ENCODE peak calls at places on chromosome 20, in seven cellular contexts. One of them, this sample, is unnamed.

GRCh38 chr20:31497838-31498540 is 16.3 kb upstream of the HM13 start:
- DNase-seq in stomach: no peak
- DNase-seq in tibial nerve: no peak
- DNase-seq in HFF-Myc: no peak
- DNase-seq in foreskin fibroblast: peak; percentile 35
- DNase-seq in kidney epithelial cell: no peak
- DNase-seq in coronary artery: no peak
- DNase-seq in this sample: no peak

GRCh38 chr20:57473246-57474042 is 51.5 kb downstream of the CTCFL start:
- DNase-seq in coronary artery: peak; percentile 61
- DNase-seq in kidney epithelial cell: no peak
- DNase-seq in HFF-Myc: no peak
- DNase-seq in tibial nerve: no peak
- DNase-seq in foreskin fibroblast: peak; percentile 16
- DNase-seq in stomach: no peak
- DNase-seq in this sample: no peak

GRCh38 chr20:7285918-7286556 is 518.6 kb downstream of the BMP2 start:
- DNase-seq in HFF-Myc: peak; percentile 61
- DNase-seq in foreskin fibroblast: peak; percentile 90
- DNase-seq in tibial nerve: peak; percentile 71
- DNase-seq in coronary artery: peak; percentile 75
- DNase-seq in stomach: peak; percentile 79
- DNase-seq in kidney epithelial cell: peak; percentile 65
- DNase-seq in this sample: peak; percentile 73

GRCh38 chr20:1905693-1906092 is 10.5 kb downstream of the SIRPA start:
- DNase-seq in HFF-Myc: no peak
- DNase-seq in foreskin fibroblast: no peak
- DNase-seq in tibial nerve: no peak
- DNase-seq in kidney epithelial cell: no peak
- DNase-seq in stomach: no peak
- DNase-seq in coronary artery: no peak
- DNase-seq in this sample: no peak

GRCh38 chr20:53748821-53749402 is 155.3 kb upstream of the ZNF217 start:
- DNase-seq in HFF-Myc: no peak
- DNase-seq in tibial nerve: no peak
- DNase-seq in stomach: no peak
- DNase-seq in coronary artery: no peak
- DNase-seq in foreskin fibroblast: peak; percentile 74
- DNase-seq in kidney epithelial cell: peak; percentile 86
- DNase-seq in this sample: peak; percentile 77

GRCh38 chr20:37954626-37955025 is 51.7 kb downstream of the VSTM2L start:
- DNase-seq in foreskin fibroblast: no peak
- DNase-seq in stomach: no peak
- DNase-seq in HFF-Myc: no peak
- DNase-seq in coronary artery: no peak
- DNase-seq in tibial nerve: no peak
- DNase-seq in kidney epithelial cell: no peak
- DNase-seq in this sample: no peak

GRCh38 chr20:62872184-62872862 is 10.7 kb upstream of the TCFL5 start:
- DNase-seq in kidney epithelial cell: no peak
- DNase-seq in tibial nerve: no peak
- DNase-seq in coronary artery: no peak
- DNase-seq in stomach: no peak
- DNase-seq in HFF-Myc: no peak
- DNase-seq in foreskin fibroblast: no peak
- DNase-seq in this sample: no peak

GRCh38 chr20:49482621-49483017 is at the start of gene KCNB1:
- DNase-seq in foreskin fibroblast: peak; percentile 59
- DNase-seq in tibial nerve: peak; percentile 30
- DNase-seq in coronary artery: peak; percentile 77
- DNase-seq in HFF-Myc: no peak
- DNase-seq in stomach: peak; percentile 42
- DNase-seq in kidney epithelial cell: no peak
- DNase-seq in this sample: no peak

GRCh38 chr20:37347347-37347823 is 1.4 kb downstream of the SRC start:
- DNase-seq in foreskin fibroblast: no peak
- DNase-seq in kidney epithelial cell: no peak
- DNase-seq in stomach: no peak
- DNase-seq in coronary artery: peak; percentile 31
- DNase-seq in HFF-Myc: no peak
- DNase-seq in tibial nerve: no peak
- DNase-seq in this sample: no peak

GRCh38 chr20:19265646-19266374 is 53.4 kb downstream of the SLC24A3 start:
- DNase-seq in tibial nerve: no peak
- DNase-seq in stomach: no peak
- DNase-seq in HFF-Myc: no peak
- DNase-seq in coronary artery: peak; percentile 17
- DNase-seq in kidney epithelial cell: no peak
- DNase-seq in foreskin fibroblast: no peak
- DNase-seq in this sample: no peak

GRCh38 chr20:14644698-14645097 is 307.3 kb upstream of the FLRT3 start:
- DNase-seq in tibial nerve: no peak
- DNase-seq in HFF-Myc: no peak
- DNase-seq in stomach: no peak
- DNase-seq in foreskin fibroblast: no peak
- DNase-seq in kidney epithelial cell: no peak
- DNase-seq in coronary artery: no peak
- DNase-seq in this sample: no peak

GRCh38 chr20:33569290-33570094 is 79.6 kb downstream of the CBFA2T2 start:
- DNase-seq in stomach: no peak
- DNase-seq in kidney epithelial cell: no peak
- DNase-seq in HFF-Myc: no peak
- DNase-seq in tibial nerve: no peak
- DNase-seq in foreskin fibroblast: no peak
- DNase-seq in coronary artery: no peak
- DNase-seq in this sample: no peak

GRCh38 chr20:2455771-2456497 is 14.7 kb downstream of the SNRPB start:
- DNase-seq in kidney epithelial cell: no peak
- DNase-seq in tibial nerve: no peak
- DNase-seq in HFF-Myc: no peak
- DNase-seq in coronary artery: no peak
- DNase-seq in stomach: no peak
- DNase-seq in foreskin fibroblast: no peak
- DNase-seq in this sample: no peak

GRCh38 chr20:62409935-62410741 is 3.1 kb upstream of the CABLES2 start:
- DNase-seq in foreskin fibroblast: peak; percentile 41
- DNase-seq in stomach: peak; percentile 83
- DNase-seq in coronary artery: no peak
- DNase-seq in tibial nerve: no peak
- DNase-seq in kidney epithelial cell: no peak
- DNase-seq in HFF-Myc: no peak
- DNase-seq in this sample: no peak

GRCh38 chr20:19212524-19213502 is at the start of gene SLC24A3:
- DNase-seq in stomach: peak; percentile 83
- DNase-seq in kidney epithelial cell: peak; percentile 2
- DNase-seq in tibial nerve: no peak
- DNase-seq in foreskin fibroblast: peak; percentile 83
- DNase-seq in coronary artery: no peak
- DNase-seq in HFF-Myc: no peak
- DNase-seq in this sample: no peak

GRCh38 chr20:34834459-34834893 is 9.0 kb upstream of the NCOA6 start:
- DNase-seq in stomach: no peak
- DNase-seq in coronary artery: no peak
- DNase-seq in tibial nerve: no peak
- DNase-seq in HFF-Myc: no peak
- DNase-seq in foreskin fibroblast: peak; percentile 50
- DNase-seq in kidney epithelial cell: no peak
- DNase-seq in this sample: no peak

GRCh38 chr20:50149481-50150254 is 3.9 kb downstream of the PEDS1 start:
- DNase-seq in HFF-Myc: no peak
- DNase-seq in tibial nerve: no peak
- DNase-seq in coronary artery: no peak
- DNase-seq in kidney epithelial cell: no peak
- DNase-seq in stomach: no peak
- DNase-seq in foreskin fibroblast: no peak
- DNase-seq in this sample: no peak

GRCh38 chr20:59385461-59385860 is 85.0 kb downstream of the EDN3 start:
- DNase-seq in kidney epithelial cell: no peak
- DNase-seq in stomach: no peak
- DNase-seq in HFF-Myc: no peak
- DNase-seq in foreskin fibroblast: no peak
- DNase-seq in tibial nerve: no peak
- DNase-seq in coronary artery: no peak
- DNase-seq in this sample: no peak

GRCh38 chr20:32583581-32584045 is 1.5 kb downstream of the NOL4L start:
- DNase-seq in kidney epithelial cell: no peak
- DNase-seq in coronary artery: no peak
- DNase-seq in tibial nerve: no peak
- DNase-seq in HFF-Myc: no peak
- DNase-seq in foreskin fibroblast: no peak
- DNase-seq in stomach: no peak
- DNase-seq in this sample: no peak

GRCh38 chr20:24253321-24253720 is 216.1 kb upstream of the SYNDIG1 start:
- DNase-seq in stomach: no peak
- DNase-seq in tibial nerve: no peak
- DNase-seq in HFF-Myc: no peak
- DNase-seq in foreskin fibroblast: no peak
- DNase-seq in kidney epithelial cell: no peak
- DNase-seq in coronary artery: no peak
- DNase-seq in this sample: no peak

GRCh38 chr20:49248301-49248700 is 29.1 kb downstream of the DDX27 start:
- DNase-seq in foreskin fibroblast: no peak
- DNase-seq in HFF-Myc: no peak
- DNase-seq in kidney epithelial cell: no peak
- DNase-seq in stomach: no peak
- DNase-seq in coronary artery: no peak
- DNase-seq in tibial nerve: no peak
- DNase-seq in this sample: no peak

GRCh38 chr20:17538517-17539170 is 7.5 kb upstream of the BFSP1 start:
- DNase-seq in HFF-Myc: no peak
- DNase-seq in kidney epithelial cell: no peak
- DNase-seq in coronary artery: no peak
- DNase-seq in foreskin fibroblast: no peak
- DNase-seq in tibial nerve: no peak
- DNase-seq in stomach: no peak
- DNase-seq in this sample: no peak

GRCh38 chr20:22382742-22383141 is 201.6 kb downstream of the FOXA2 start:
- DNase-seq in stomach: no peak
- DNase-seq in foreskin fibroblast: no peak
- DNase-seq in kidney epithelial cell: no peak
- DNase-seq in tibial nerve: no peak
- DNase-seq in HFF-Myc: no peak
- DNase-seq in coronary artery: no peak
- DNase-seq in this sample: no peak
- H3K4me3 ChIP-seq in stomach: no peak overlapping the region
- H3K4me3 ChIP-seq in foreskin fibroblast: no peak overlapping the region
- H3K4me3 ChIP-seq in kidney epithelial cell: no peak overlapping the region
- H3K4me3 ChIP-seq in tibial nerve: no peak overlapping the region
- H3K4me3 ChIP-seq in HFF-Myc: no peak overlapping the region
- H3K4me3 ChIP-seq in coronary artery: no peak overlapping the region
- H3K4me3 ChIP-seq in this sample: no peak overlapping the region

GRCh38 chr20:63898882-63899558 is 4.1 kb downstream of the DNAJC5 start:
- DNase-seq in HFF-Myc: no peak
- DNase-seq in coronary artery: no peak
- DNase-seq in foreskin fibroblast: no peak
- DNase-seq in kidney epithelial cell: no peak
- DNase-seq in stomach: no peak
- DNase-seq in tibial nerve: no peak
- DNase-seq in this sample: no peak
- TF ChIP-seq CTCF in HFF-Myc: no peak
- TF ChIP-seq CTCF in coronary artery: no peak
- TF ChIP-seq CTCF in foreskin fibroblast: no peak
- TF ChIP-seq CTCF in kidney epithelial cell: no peak
- TF ChIP-seq CTCF in stomach: no peak
- TF ChIP-seq CTCF in tibial nerve: no peak
- TF ChIP-seq CTCF in this sample: no peak

GRCh38 chr20:43981535-43981934 is 66.9 kb downstream of the TOX2 start:
- DNase-seq in tibial nerve: no peak
- DNase-seq in kidney epithelial cell: no peak
- DNase-seq in HFF-Myc: no peak
- DNase-seq in stomach: no peak
- DNase-seq in foreskin fibroblast: no peak
- DNase-seq in coronary artery: no peak
- DNase-seq in this sample: no peak
- H3K4me3 ChIP-seq in tibial nerve: no peak overlapping the region
- H3K4me3 ChIP-seq in kidney epithelial cell: no peak overlapping the region
- H3K4me3 ChIP-seq in HFF-Myc: no peak overlapping the region
- H3K4me3 ChIP-seq in stomach: no peak overlapping the region
- H3K4me3 ChIP-seq in foreskin fibroblast: no peak overlapping the region
- H3K4me3 ChIP-seq in coronary artery: no peak overlapping the region
- H3K4me3 ChIP-seq in this sample: no peak overlapping the region

GRCh38 chr20:52060794-52061714 is 130.5 kb downstream of the ZFP64 start:
- DNase-seq in HFF-Myc: no peak
- DNase-seq in tibial nerve: no peak
- DNase-seq in kidney epithelial cell: no peak
- DNase-seq in foreskin fibroblast: peak; percentile 51
- DNase-seq in stomach: no peak
- DNase-seq in coronary artery: no peak
- DNase-seq in this sample: no peak
- TF ChIP-seq CTCF in HFF-Myc: peak; percentile 33
- TF ChIP-seq CTCF in tibial nerve: no peak
- TF ChIP-seq CTCF in kidney epithelial cell: peak; percentile 62
- TF ChIP-seq CTCF in foreskin fibroblast: peak; percentile 20
- TF ChIP-seq CTCF in stomach: no peak
- TF ChIP-seq CTCF in coronary artery: no peak
- TF ChIP-seq CTCF in this sample: peak; percentile 53

GRCh38 chr20:47389867-47390347 is 33.4 kb upstream of the ZMYND8 start:
- DNase-seq in coronary artery: no peak
- DNase-seq in stomach: no peak
- DNase-seq in HFF-Myc: peak; percentile 71
- DNase-seq in foreskin fibroblast: peak; percentile 92
- DNase-seq in tibial nerve: no peak
- DNase-seq in kidney epithelial cell: no peak
- DNase-seq in this sample: no peak
- H3K4me3 ChIP-seq in coronary artery: no peak overlapping the region
- H3K4me3 ChIP-seq in stomach: no peak overlapping the region
- H3K4me3 ChIP-seq in HFF-Myc: no peak overlapping the region
- H3K4me3 ChIP-seq in foreskin fibroblast: no peak overlapping the region
- H3K4me3 ChIP-seq in tibial nerve: no peak overlapping the region
- H3K4me3 ChIP-seq in kidney epithelial cell: no peak overlapping the region
- H3K4me3 ChIP-seq in this sample: no peak overlapping the region

GRCh38 chr20:55417797-55418196 is 587.5 kb downstream of the CBLN4 start:
- DNase-seq in kidney epithelial cell: no peak
- DNase-seq in HFF-Myc: no peak
- DNase-seq in coronary artery: no peak
- DNase-seq in stomach: no peak
- DNase-seq in foreskin fibroblast: no peak
- DNase-seq in tibial nerve: no peak
- DNase-seq in this sample: no peak

DNA sequence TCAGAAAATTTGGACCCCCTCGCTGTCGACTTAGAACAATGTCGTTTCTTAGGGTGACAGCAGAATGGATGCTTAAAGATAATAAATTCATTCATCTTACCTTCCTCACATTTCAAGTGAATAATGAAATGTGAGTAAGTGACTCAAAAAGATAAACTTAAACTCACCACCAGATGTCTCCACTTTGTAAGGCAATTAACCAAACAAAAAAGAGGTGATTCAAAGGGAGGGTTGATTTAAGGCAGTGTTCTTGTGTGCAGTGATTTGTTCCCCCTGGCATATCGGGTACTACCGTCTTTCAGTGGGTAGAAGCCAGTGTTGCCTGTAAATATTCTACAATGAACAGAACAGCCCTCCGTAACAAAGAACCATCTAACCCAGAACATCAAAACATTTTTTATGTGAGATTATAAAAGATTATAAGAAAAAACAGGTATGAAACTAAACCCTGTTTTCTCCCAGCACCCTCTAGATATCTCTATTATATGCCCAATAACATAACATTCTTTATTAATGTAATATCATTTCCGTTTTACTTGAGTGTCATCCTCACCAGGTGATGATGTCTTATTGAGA is 589.7 kb downstream of the CBLN4 start:
- DNase-seq in tibial nerve: no peak
- DNase-seq in stomach: no peak
- DNase-seq in coronary artery: no peak
- DNase-seq in foreskin fibroblast: peak; percentile 1
- DNase-seq in HFF-Myc: no peak
- DNase-seq in kidney epithelial cell: no peak
- DNase-seq in this sample: no peak
- TF ChIP-seq CTCF in tibial nerve: peak; percentile 15
- TF ChIP-seq CTCF in stomach: no peak
- TF ChIP-seq CTCF in coronary artery: no peak
- TF ChIP-seq CTCF in foreskin fibroblast: no peak
- TF ChIP-seq CTCF in HFF-Myc: no peak
- TF ChIP-seq CTCF in kidney epithelial cell: peak; percentile 44
- TF ChIP-seq CTCF in this sample: no peak

This sample was measured in retinal pigment epithelial cell.